ENCODE peak calls at places on chromosomes 1 and 21, in ten cellular contexts. One of them, this sample, is unnamed.

GRCh38 chr1:232872738-232873137 is 67.5 kb downstream of the MAP10 start:
- DNase-seq in IMR-90: no peak
- DNase-seq in breast epithelium: no peak
- DNase-seq in sigmoid colon: no peak
- DNase-seq in body of pancreas: no peak
- DNase-seq in MM.1S: no peak
- DNase-seq in H9: no peak
- DNase-seq in CD4-positive, CD25-positive, alpha-beta regulatory T cell: no peak
- DNase-seq in left ventricle myocardium inferior: no peak
- DNase-seq in psoas muscle: no peak
- DNase-seq in this sample: no peak

GRCh38 chr1:243433737-243434370 is 178.0 kb downstream of the SDCCAG8 start:
- DNase-seq in left ventricle myocardium inferior: no peak
- DNase-seq in psoas muscle: no peak
- DNase-seq in IMR-90: peak
- DNase-seq in H9: no peak
- DNase-seq in MM.1S: no peak
- DNase-seq in breast epithelium: no peak
- DNase-seq in body of pancreas: no peak
- DNase-seq in sigmoid colon: no peak
- DNase-seq in CD4-positive, CD25-positive, alpha-beta regulatory T cell: no peak
- DNase-seq in this sample: no peak

GRCh38 chr1:231203259-231204057 is 37.6 kb upstream of the GNPAT start:
- DNase-seq in IMR-90: no peak
- DNase-seq in left ventricle myocardium inferior: no peak
- DNase-seq in H9: no peak
- DNase-seq in sigmoid colon: no peak
- DNase-seq in MM.1S: no peak
- DNase-seq in CD4-positive, CD25-positive, alpha-beta regulatory T cell: no peak
- DNase-seq in body of pancreas: no peak
- DNase-seq in psoas muscle: no peak
- DNase-seq in breast epithelium: no peak
- DNase-seq in this sample: no peak

GRCh38 chr1:22107126-22107525 is 35.8 kb downstream of the WNT4 start:
- DNase-seq in CD4-positive, CD25-positive, alpha-beta regulatory T cell: no peak
- DNase-seq in breast epithelium: no peak
- DNase-seq in IMR-90: peak
- DNase-seq in sigmoid colon: no peak
- DNase-seq in left ventricle myocardium inferior: no peak
- DNase-seq in body of pancreas: no peak
- DNase-seq in H9: no peak
- DNase-seq in MM.1S: no peak
- DNase-seq in psoas muscle: no peak
- DNase-seq in this sample: no peak

GRCh38 chr1:116971481-116971880 is 30.1 kb upstream of the CD101 start:
- DNase-seq in sigmoid colon: no peak
- DNase-seq in body of pancreas: no peak
- DNase-seq in breast epithelium: no peak
- DNase-seq in MM.1S: no peak
- DNase-seq in psoas muscle: no peak
- DNase-seq in H9: no peak
- DNase-seq in IMR-90: no peak
- DNase-seq in left ventricle myocardium inferior: no peak
- DNase-seq in CD4-positive, CD25-positive, alpha-beta regulatory T cell: no peak
- DNase-seq in this sample: no peak

GRCh38 chr21:34938079-34938764 is 110.9 kb downstream of the RUNX1 start:
- DNase-seq in H9: no peak
- DNase-seq in sigmoid colon: no peak
- DNase-seq in breast epithelium: no peak
- DNase-seq in psoas muscle: no peak
- DNase-seq in body of pancreas: no peak
- DNase-seq in MM.1S: no peak
- DNase-seq in CD4-positive, CD25-positive, alpha-beta regulatory T cell: no peak
- DNase-seq in IMR-90: peak
- DNase-seq in left ventricle myocardium inferior: no peak
- DNase-seq in this sample: no peak

GRCh38 chr1:108075055-108075454 is 110.1 kb upstream of the VAV3 start:
- DNase-seq in sigmoid colon: no peak
- DNase-seq in CD4-positive, CD25-positive, alpha-beta regulatory T cell: no peak
- DNase-seq in body of pancreas: no peak
- DNase-seq in psoas muscle: no peak
- DNase-seq in breast epithelium: no peak
- DNase-seq in MM.1S: peak
- DNase-seq in left ventricle myocardium inferior: no peak
- DNase-seq in H9: no peak
- DNase-seq in IMR-90: no peak
- DNase-seq in this sample: no peak

GRCh38 chr1:15833842-15834405 is 13.6 kb upstream of the SPEN start:
- DNase-seq in left ventricle myocardium inferior: no peak
- DNase-seq in psoas muscle: no peak
- DNase-seq in CD4-positive, CD25-positive, alpha-beta regulatory T cell: no peak
- DNase-seq in body of pancreas: no peak
- DNase-seq in breast epithelium: no peak
- DNase-seq in sigmoid colon: no peak
- DNase-seq in H9: no peak
- DNase-seq in IMR-90: no peak
- DNase-seq in MM.1S: no peak
- DNase-seq in this sample: no peak

GRCh38 chr1:193631306-193631705 is 444.9 kb upstream of the B3GALT2 start:
- DNase-seq in breast epithelium: no peak
- DNase-seq in CD4-positive, CD25-positive, alpha-beta regulatory T cell: no peak
- DNase-seq in MM.1S: no peak
- DNase-seq in sigmoid colon: no peak
- DNase-seq in IMR-90: no peak
- DNase-seq in psoas muscle: no peak
- DNase-seq in body of pancreas: no peak
- DNase-seq in left ventricle myocardium inferior: no peak
- DNase-seq in H9: no peak
- DNase-seq in this sample: no peak

GRCh38 chr1:148315081-148315811 is 163.2 kb upstream of the NBPF11 start:
- DNase-seq in sigmoid colon: no peak
- DNase-seq in H9: no peak
- DNase-seq in MM.1S: peak
- DNase-seq in breast epithelium: no peak
- DNase-seq in left ventricle myocardium inferior: no peak
- DNase-seq in body of pancreas: no peak
- DNase-seq in IMR-90: no peak
- DNase-seq in psoas muscle: no peak
- DNase-seq in CD4-positive, CD25-positive, alpha-beta regulatory T cell: no peak
- DNase-seq in this sample: no peak

GRCh38 chr1:110210604-110211502 is 739 bp downstream of the KCNC4 start:
- DNase-seq in H9: peak
- DNase-seq in body of pancreas: peak
- DNase-seq in sigmoid colon: peak
- DNase-seq in IMR-90: no peak
- DNase-seq in psoas muscle: peak
- DNase-seq in breast epithelium: no peak
- DNase-seq in CD4-positive, CD25-positive, alpha-beta regulatory T cell: peak
- DNase-seq in left ventricle myocardium inferior: peak
- DNase-seq in MM.1S: peak
- DNase-seq in this sample: peak

GRCh38 chr1:110211503-110212164 is 1.5 kb downstream of the KCNC4 start:
- DNase-seq in left ventricle myocardium inferior: no peak
- DNase-seq in H9: peak
- DNase-seq in sigmoid colon: no peak
- DNase-seq in IMR-90: no peak
- DNase-seq in psoas muscle: no peak
- DNase-seq in CD4-positive, CD25-positive, alpha-beta regulatory T cell: no peak
- DNase-seq in body of pancreas: peak
- DNase-seq in breast epithelium: no peak
- DNase-seq in MM.1S: no peak
- DNase-seq in this sample: no peak

GRCh38 chr1:110213143-110213540 is 3.0 kb downstream of the KCNC4 start:
- DNase-seq in sigmoid colon: no peak
- DNase-seq in H9: no peak
- DNase-seq in IMR-90: no peak
- DNase-seq in psoas muscle: no peak
- DNase-seq in body of pancreas: no peak
- DNase-seq in breast epithelium: no peak
- DNase-seq in left ventricle myocardium inferior: no peak
- DNase-seq in CD4-positive, CD25-positive, alpha-beta regulatory T cell: no peak
- DNase-seq in MM.1S: no peak
- DNase-seq in this sample: no peak

GRCh38 chr1:110214454-110215404 is 4.6 kb downstream of the KCNC4 start:
- DNase-seq in H9: no peak
- DNase-seq in psoas muscle: no peak
- DNase-seq in CD4-positive, CD25-positive, alpha-beta regulatory T cell: no peak
- DNase-seq in MM.1S: no peak
- DNase-seq in breast epithelium: no peak
- DNase-seq in left ventricle myocardium inferior: no peak
- DNase-seq in body of pancreas: peak
- DNase-seq in sigmoid colon: no peak
- DNase-seq in IMR-90: peak
- DNase-seq in this sample: no peak

DNA sequence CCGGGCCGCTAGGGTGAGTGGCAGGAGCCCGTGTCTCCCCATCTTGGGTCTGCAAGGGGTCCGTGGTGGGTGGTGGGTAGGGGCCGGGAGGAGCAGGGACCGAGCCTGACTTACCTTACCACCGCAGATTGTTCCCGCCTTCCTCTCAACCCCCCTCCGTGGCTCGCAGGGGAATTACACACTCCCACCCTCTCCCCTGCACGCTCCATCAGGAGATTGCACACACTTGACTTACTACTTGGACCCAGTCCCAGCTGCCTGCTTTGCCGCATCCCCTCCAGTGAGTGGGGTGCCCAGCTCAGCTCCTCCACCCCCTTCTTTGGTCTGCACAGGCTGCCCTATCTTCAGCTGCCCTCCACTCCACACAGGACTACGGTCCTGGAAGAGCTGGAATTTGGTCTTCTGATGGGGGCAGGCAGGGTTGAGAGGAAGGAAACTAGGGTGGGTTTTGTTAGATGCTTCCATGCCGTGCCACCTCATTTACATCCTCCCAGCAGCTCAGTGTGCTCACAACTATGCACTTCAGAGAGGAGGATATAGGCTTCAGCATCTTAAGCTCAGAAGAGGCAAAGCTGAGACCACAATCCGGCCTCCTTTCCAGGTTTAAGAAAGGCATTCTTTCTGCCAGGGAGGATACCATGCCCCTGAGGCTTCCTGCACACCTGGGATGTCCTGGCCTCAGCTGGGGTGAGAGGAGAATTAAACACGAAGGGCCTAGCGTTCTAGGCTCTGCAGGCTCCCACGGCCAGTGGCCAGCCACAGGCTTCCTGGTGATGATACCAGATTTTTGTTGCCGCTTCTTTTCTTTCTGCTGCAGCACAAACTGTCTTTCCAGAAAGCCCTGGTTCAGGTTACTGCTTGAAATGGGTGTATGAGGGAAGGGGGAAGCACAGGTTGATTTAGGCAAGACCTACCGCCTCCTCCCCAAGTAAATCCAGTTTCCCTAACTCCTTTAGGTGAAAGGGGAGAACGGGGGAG is 2.3 kb downstream of the KCNC4 start:
- DNase-seq in psoas muscle: no peak
- DNase-seq in sigmoid colon: no peak
- DNase-seq in IMR-90: no peak
- DNase-seq in body of pancreas: no peak
- DNase-seq in MM.1S: no peak
- DNase-seq in CD4-positive, CD25-positive, alpha-beta regulatory T cell: no peak
- DNase-seq in breast epithelium: no peak
- DNase-seq in left ventricle myocardium inferior: no peak
- DNase-seq in H9: peak
- DNase-seq in this sample: no peak
- H3K27ac ChIP-seq in psoas muscle: no peak
- H3K27ac ChIP-seq in sigmoid colon: no peak
- H3K27ac ChIP-seq in IMR-90: no peak
- H3K27ac ChIP-seq in body of pancreas: peak
- H3K27ac ChIP-seq in MM.1S: no peak
- H3K27ac ChIP-seq in CD4-positive, CD25-positive, alpha-beta regulatory T cell: no peak
- H3K27ac ChIP-seq in breast epithelium: peak
- H3K27ac ChIP-seq in left ventricle myocardium inferior: peak
- H3K27ac ChIP-seq in H9: no peak
- H3K27ac ChIP-seq in this sample: no peak

DNA sequence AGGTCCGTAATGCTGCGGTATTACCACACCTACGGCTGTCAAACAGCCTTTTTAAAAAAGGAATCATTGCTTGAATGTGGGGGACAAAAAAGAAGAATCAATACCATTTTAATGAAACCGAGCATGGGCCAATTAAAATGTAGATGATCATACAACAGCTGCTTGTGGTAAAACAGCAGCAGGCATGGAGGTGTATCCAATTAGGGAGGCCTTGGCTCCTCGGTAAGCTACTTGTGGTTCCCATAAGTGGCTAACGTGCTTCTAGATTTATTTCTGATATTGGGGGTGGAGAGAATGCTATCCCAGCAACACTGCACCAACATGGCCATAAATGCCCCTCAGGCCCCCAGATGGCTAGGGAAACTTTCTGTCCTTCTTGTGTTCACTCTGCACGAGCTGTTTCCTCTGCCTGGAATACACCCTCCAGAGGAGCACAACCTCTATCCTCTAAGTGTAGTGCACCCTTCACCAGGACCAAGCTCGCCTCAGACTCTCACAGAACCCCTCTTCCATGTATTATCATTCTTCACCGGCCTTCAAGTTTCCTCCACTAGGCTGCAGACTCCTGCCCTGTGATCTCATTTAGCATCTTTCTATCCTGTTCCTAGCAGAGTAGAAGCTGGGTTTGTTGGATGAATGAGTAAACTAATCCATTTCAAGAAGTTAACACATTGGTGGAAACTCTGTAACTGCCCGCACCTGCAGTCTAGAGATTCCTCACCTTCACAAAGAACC is 1.6 kb downstream of the PTPN14 start:
- DNase-seq in breast epithelium: no peak
- DNase-seq in left ventricle myocardium inferior: no peak
- DNase-seq in sigmoid colon: no peak
- DNase-seq in MM.1S: no peak
- DNase-seq in H9: no peak
- DNase-seq in CD4-positive, CD25-positive, alpha-beta regulatory T cell: no peak
- DNase-seq in psoas muscle: no peak
- DNase-seq in body of pancreas: no peak
- DNase-seq in IMR-90: peak
- DNase-seq in this sample: no peak
- H3K27ac ChIP-seq in breast epithelium: peak
- H3K27ac ChIP-seq in left ventricle myocardium inferior: peak
- H3K27ac ChIP-seq in sigmoid colon: peak
- H3K27ac ChIP-seq in MM.1S: no peak
- H3K27ac ChIP-seq in H9: no peak
- H3K27ac ChIP-seq in CD4-positive, CD25-positive, alpha-beta regulatory T cell: no peak
- H3K27ac ChIP-seq in psoas muscle: peak
- H3K27ac ChIP-seq in body of pancreas: peak
- H3K27ac ChIP-seq in IMR-90: peak
- H3K27ac ChIP-seq in this sample: no peak

GRCh38 chr1:166086113-166086908 is 80.5 kb downstream of the FAM78B start:
- DNase-seq in psoas muscle: no peak
- DNase-seq in CD4-positive, CD25-positive, alpha-beta regulatory T cell: no peak
- DNase-seq in IMR-90: no peak
- DNase-seq in body of pancreas: no peak
- DNase-seq in breast epithelium: no peak
- DNase-seq in left ventricle myocardium inferior: no peak
- DNase-seq in MM.1S: no peak
- DNase-seq in H9: no peak
- DNase-seq in sigmoid colon: no peak
- DNase-seq in this sample: no peak
- H3K27ac ChIP-seq in psoas muscle: no peak
- H3K27ac ChIP-seq in CD4-positive, CD25-positive, alpha-beta regulatory T cell: no peak
- H3K27ac ChIP-seq in IMR-90: no peak
- H3K27ac ChIP-seq in body of pancreas: no peak
- H3K27ac ChIP-seq in breast epithelium: no peak
- H3K27ac ChIP-seq in left ventricle myocardium inferior: no peak
- H3K27ac ChIP-seq in MM.1S: no peak
- H3K27ac ChIP-seq in H9: no peak
- H3K27ac ChIP-seq in sigmoid colon: no peak
- H3K27ac ChIP-seq in this sample: no peak

GRCh38 chr1:33301273-33301984 is 19.5 kb downstream of the A3GALT2 start:
- DNase-seq in IMR-90: peak
- DNase-seq in psoas muscle: no peak
- DNase-seq in H9: no peak
- DNase-seq in body of pancreas: no peak
- DNase-seq in CD4-positive, CD25-positive, alpha-beta regulatory T cell: no peak
- DNase-seq in MM.1S: no peak
- DNase-seq in sigmoid colon: peak
- DNase-seq in left ventricle myocardium inferior: no peak
- DNase-seq in breast epithelium: no peak
- DNase-seq in this sample: no peak
- H3K27ac ChIP-seq in IMR-90: no peak
- H3K27ac ChIP-seq in psoas muscle: peak
- H3K27ac ChIP-seq in H9: no peak
- H3K27ac ChIP-seq in body of pancreas: no peak
- H3K27ac ChIP-seq in CD4-positive, CD25-positive, alpha-beta regulatory T cell: no peak
- H3K27ac ChIP-seq in MM.1S: no peak
- H3K27ac ChIP-seq in sigmoid colon: peak
- H3K27ac ChIP-seq in left ventricle myocardium inferior: peak
- H3K27ac ChIP-seq in breast epithelium: peak
- H3K27ac ChIP-seq in this sample: no peak